ENCODE peak calls at places on chromosome 15, in eight cellular contexts. One of them, this sample, is unnamed.

GRCh38 chr15:70264738-70265465 is 167.2 kb upstream of the TLE3 start:
- DNase-seq in tibial nerve: no peak
- DNase-seq in spleen: peak
- DNase-seq in lower leg skin: no peak
- DNase-seq in HEK293T: no peak
- DNase-seq in mesendoderm: no peak
- DNase-seq in astrocyte: no peak
- DNase-seq in LoVo: no peak
- DNase-seq in this sample: no peak

GRCh38 chr15:74406992-74407705 is 26.6 kb downstream of the SEMA7A start:
- DNase-seq in HEK293T: peak
- DNase-seq in lower leg skin: no peak
- DNase-seq in spleen: no peak
- DNase-seq in mesendoderm: peak
- DNase-seq in LoVo: no peak
- DNase-seq in astrocyte: peak
- DNase-seq in tibial nerve: no peak
- DNase-seq in this sample: peak

GRCh38 chr15:21267686-21268395 is 172.5 kb downstream of the POTEB3 start:
- DNase-seq in lower leg skin: no peak
- DNase-seq in astrocyte: no peak
- DNase-seq in tibial nerve: no peak
- DNase-seq in mesendoderm: no peak
- DNase-seq in spleen: no peak
- DNase-seq in HEK293T: no peak
- DNase-seq in LoVo: no peak
- DNase-seq in this sample: no peak

GRCh38 chr15:28955686-28956421 is 70.1 kb downstream of the APBA2 start:
- DNase-seq in spleen: peak
- DNase-seq in LoVo: no peak
- DNase-seq in lower leg skin: no peak
- DNase-seq in HEK293T: no peak
- DNase-seq in astrocyte: peak
- DNase-seq in mesendoderm: no peak
- DNase-seq in tibial nerve: no peak
- DNase-seq in this sample: no peak

GRCh38 chr15:100201376-100202280 is 140.1 kb downstream of the ADAMTS17 start:
- DNase-seq in HEK293T: peak
- DNase-seq in lower leg skin: no peak
- DNase-seq in tibial nerve: no peak
- DNase-seq in LoVo: no peak
- DNase-seq in mesendoderm: no peak
- DNase-seq in spleen: peak
- DNase-seq in astrocyte: peak
- DNase-seq in this sample: no peak

GRCh38 chr15:53288542-53288941 is 470.9 kb downstream of the WDR72 start:
- DNase-seq in lower leg skin: no peak
- DNase-seq in mesendoderm: no peak
- DNase-seq in astrocyte: no peak
- DNase-seq in LoVo: no peak
- DNase-seq in HEK293T: no peak
- DNase-seq in tibial nerve: no peak
- DNase-seq in spleen: no peak
- DNase-seq in this sample: no peak

GRCh38 chr15:27844018-27844666 is 255.0 kb downstream of the OCA2 start:
- DNase-seq in mesendoderm: no peak
- DNase-seq in HEK293T: no peak
- DNase-seq in LoVo: no peak
- DNase-seq in spleen: no peak
- DNase-seq in astrocyte: peak
- DNase-seq in lower leg skin: no peak
- DNase-seq in tibial nerve: no peak
- DNase-seq in this sample: no peak

GRCh38 chr15:83556754-83557153 is 97.2 kb upstream of the ADAMTSL3 start:
- DNase-seq in mesendoderm: no peak
- DNase-seq in astrocyte: no peak
- DNase-seq in spleen: no peak
- DNase-seq in HEK293T: no peak
- DNase-seq in LoVo: no peak
- DNase-seq in tibial nerve: no peak
- DNase-seq in lower leg skin: no peak
- DNase-seq in this sample: no peak

GRCh38 chr15:69082041-69082502 is 67.6 kb downstream of the NOX5 start:
- DNase-seq in mesendoderm: no peak
- DNase-seq in HEK293T: no peak
- DNase-seq in astrocyte: peak
- DNase-seq in spleen: no peak
- DNase-seq in lower leg skin: peak
- DNase-seq in tibial nerve: peak
- DNase-seq in LoVo: no peak
- DNase-seq in this sample: no peak

GRCh38 chr15:91141102-91141501 is 41.0 kb downstream of the SV2B start:
- DNase-seq in spleen: no peak
- DNase-seq in lower leg skin: no peak
- DNase-seq in tibial nerve: no peak
- DNase-seq in astrocyte: no peak
- DNase-seq in mesendoderm: no peak
- DNase-seq in LoVo: no peak
- DNase-seq in HEK293T: no peak
- DNase-seq in this sample: no peak

GRCh38 chr15:68205949-68206539 is 912 bp upstream of the CALML4 start:
- DNase-seq in HEK293T: no peak
- DNase-seq in spleen: peak
- DNase-seq in lower leg skin: peak
- DNase-seq in tibial nerve: peak
- DNase-seq in LoVo: no peak
- DNase-seq in astrocyte: no peak
- DNase-seq in mesendoderm: peak
- DNase-seq in this sample: peak

GRCh38 chr15:69861331-69862171 is 236.2 kb downstream of the TLE3 start:
- DNase-seq in lower leg skin: no peak
- DNase-seq in spleen: peak
- DNase-seq in tibial nerve: no peak
- DNase-seq in astrocyte: no peak
- DNase-seq in LoVo: no peak
- DNase-seq in mesendoderm: peak
- DNase-seq in HEK293T: no peak
- DNase-seq in this sample: no peak

GRCh38 chr15:65071381-65071811 is 3.6 kb upstream of the RASL12 start:
- DNase-seq in mesendoderm: no peak
- DNase-seq in tibial nerve: no peak
- DNase-seq in astrocyte: no peak
- DNase-seq in LoVo: no peak
- DNase-seq in lower leg skin: no peak
- DNase-seq in HEK293T: no peak
- DNase-seq in spleen: no peak
- DNase-seq in this sample: no peak

GRCh38 chr15:63121382-63122001 is at the start of gene LACTB:
- DNase-seq in HEK293T: peak
- DNase-seq in lower leg skin: peak
- DNase-seq in tibial nerve: peak
- DNase-seq in spleen: peak
- DNase-seq in mesendoderm: peak
- DNase-seq in LoVo: peak
- DNase-seq in astrocyte: peak
- DNase-seq in this sample: peak

GRCh38 chr15:90264649-90265048 is 823 bp upstream of the NGRN start:
- DNase-seq in mesendoderm: no peak
- DNase-seq in lower leg skin: no peak
- DNase-seq in HEK293T: no peak
- DNase-seq in astrocyte: no peak
- DNase-seq in LoVo: peak
- DNase-seq in spleen: peak
- DNase-seq in tibial nerve: no peak
- DNase-seq in this sample: no peak

GRCh38 chr15:28783873-28784272 is 64.6 kb downstream of the GOLGA6L7 start:
- DNase-seq in tibial nerve: no peak
- DNase-seq in lower leg skin: no peak
- DNase-seq in LoVo: no peak
- DNase-seq in HEK293T: no peak
- DNase-seq in astrocyte: no peak
- DNase-seq in spleen: no peak
- DNase-seq in mesendoderm: no peak
- DNase-seq in this sample: no peak

GRCh38 chr15:72285402-72285801 is 13.0 kb upstream of the PARP6 start:
- DNase-seq in lower leg skin: no peak
- DNase-seq in tibial nerve: no peak
- DNase-seq in mesendoderm: peak
- DNase-seq in HEK293T: peak
- DNase-seq in LoVo: no peak
- DNase-seq in astrocyte: no peak
- DNase-seq in spleen: no peak
- DNase-seq in this sample: peak

GRCh38 chr15:22794063-22794462 is 7.6 kb downstream of the NIPA1 start:
- DNase-seq in spleen: no peak
- DNase-seq in astrocyte: no peak
- DNase-seq in tibial nerve: no peak
- DNase-seq in lower leg skin: no peak
- DNase-seq in LoVo: no peak
- DNase-seq in HEK293T: no peak
- DNase-seq in mesendoderm: no peak
- DNase-seq in this sample: no peak

GRCh38 chr15:48510976-48511375 is 134.5 kb downstream of the FBN1 start:
- DNase-seq in tibial nerve: peak
- DNase-seq in mesendoderm: no peak
- DNase-seq in lower leg skin: peak
- DNase-seq in HEK293T: no peak
- DNase-seq in spleen: no peak
- DNase-seq in astrocyte: peak
- DNase-seq in LoVo: no peak
- DNase-seq in this sample: no peak

GRCh38 chr15:53209396-53210042 is 419.4 kb upstream of the ONECUT1 start:
- DNase-seq in spleen: no peak
- DNase-seq in tibial nerve: no peak
- DNase-seq in lower leg skin: no peak
- DNase-seq in LoVo: no peak
- DNase-seq in astrocyte: peak
- DNase-seq in mesendoderm: no peak
- DNase-seq in HEK293T: no peak
- DNase-seq in this sample: no peak

GRCh38 chr15:85009435-85009834 is 27.8 kb downstream of the PDE8A start:
- DNase-seq in HEK293T: no peak
- DNase-seq in LoVo: no peak
- DNase-seq in astrocyte: no peak
- DNase-seq in tibial nerve: no peak
- DNase-seq in lower leg skin: no peak
- DNase-seq in mesendoderm: no peak
- DNase-seq in spleen: no peak
- DNase-seq in this sample: no peak

GRCh38 chr15:64004582-64004981 is 41.7 kb downstream of the DAPK2 start:
- DNase-seq in LoVo: peak
- DNase-seq in lower leg skin: peak
- DNase-seq in spleen: no peak
- DNase-seq in tibial nerve: peak
- DNase-seq in astrocyte: no peak
- DNase-seq in HEK293T: no peak
- DNase-seq in mesendoderm: peak
- DNase-seq in this sample: no peak

GRCh38 chr15:78035319-78035718 is 42.2 kb downstream of the TBC1D2B start:
- DNase-seq in mesendoderm: no peak
- DNase-seq in lower leg skin: no peak
- DNase-seq in spleen: peak
- DNase-seq in astrocyte: peak
- DNase-seq in tibial nerve: no peak
- DNase-seq in HEK293T: no peak
- DNase-seq in LoVo: no peak
- DNase-seq in this sample: no peak

GRCh38 chr15:28961391-28961790 is 75.6 kb downstream of the APBA2 start:
- DNase-seq in spleen: peak
- DNase-seq in HEK293T: no peak
- DNase-seq in astrocyte: no peak
- DNase-seq in tibial nerve: no peak
- DNase-seq in LoVo: no peak
- DNase-seq in lower leg skin: no peak
- DNase-seq in mesendoderm: no peak
- DNase-seq in this sample: peak

GRCh38 chr15:57873564-57874209 is 167.2 kb downstream of the POLR2M start:
- DNase-seq in spleen: no peak
- DNase-seq in lower leg skin: no peak
- DNase-seq in LoVo: no peak
- DNase-seq in HEK293T: no peak
- DNase-seq in astrocyte: peak
- DNase-seq in mesendoderm: no peak
- DNase-seq in tibial nerve: no peak
- DNase-seq in this sample: no peak

GRCh38 chr15:94229591-94230365 is 1.6 kb upstream of the MCTP2 start:
- DNase-seq in LoVo: no peak
- DNase-seq in tibial nerve: no peak
- DNase-seq in lower leg skin: no peak
- DNase-seq in HEK293T: no peak
- DNase-seq in spleen: no peak
- DNase-seq in astrocyte: no peak
- DNase-seq in mesendoderm: no peak
- DNase-seq in this sample: no peak

GRCh38 chr15:31197497-31198414 is 96.2 kb upstream of the TRPM1 start:
- DNase-seq in spleen: peak
- DNase-seq in lower leg skin: no peak
- DNase-seq in tibial nerve: no peak
- DNase-seq in HEK293T: peak
- DNase-seq in LoVo: no peak
- DNase-seq in mesendoderm: peak
- DNase-seq in astrocyte: no peak
- DNase-seq in this sample: peak

GRCh38 chr15:88624156-88624970 is 3.2 kb downstream of the AEN start:
- DNase-seq in HEK293T: peak
- DNase-seq in tibial nerve: no peak
- DNase-seq in LoVo: no peak
- DNase-seq in lower leg skin: no peak
- DNase-seq in astrocyte: no peak
- DNase-seq in mesendoderm: peak
- DNase-seq in spleen: no peak
- DNase-seq in this sample: peak

GRCh38 chr15:28919201-28919627 is 33.4 kb downstream of the APBA2 start:
- DNase-seq in astrocyte: no peak
- DNase-seq in LoVo: peak
- DNase-seq in HEK293T: no peak
- DNase-seq in mesendoderm: peak
- DNase-seq in lower leg skin: no peak
- DNase-seq in tibial nerve: no peak
- DNase-seq in spleen: peak
- DNase-seq in this sample: peak

GRCh38 chr15:33808720-33809119 is 159.6 kb upstream of the CHRM5 start:
- DNase-seq in spleen: no peak
- DNase-seq in mesendoderm: no peak
- DNase-seq in LoVo: no peak
- DNase-seq in lower leg skin: no peak
- DNase-seq in tibial nerve: no peak
- DNase-seq in HEK293T: no peak
- DNase-seq in astrocyte: no peak
- DNase-seq in this sample: no peak

GRCh38 chr15:65980824-65981456 is 111.6 kb downstream of the RAB11A start:
- DNase-seq in mesendoderm: peak
- DNase-seq in astrocyte: peak
- DNase-seq in lower leg skin: peak
- DNase-seq in LoVo: peak
- DNase-seq in tibial nerve: peak
- DNase-seq in HEK293T: peak
- DNase-seq in spleen: no peak
- DNase-seq in this sample: peak

GRCh38 chr15:63476229-63476632 is 28.2 kb upstream of the USP3 start:
- DNase-seq in astrocyte: peak
- DNase-seq in HEK293T: no peak
- DNase-seq in tibial nerve: no peak
- DNase-seq in spleen: no peak
- DNase-seq in lower leg skin: no peak
- DNase-seq in LoVo: no peak
- DNase-seq in mesendoderm: peak
- DNase-seq in this sample: no peak

GRCh38 chr15:71149645-71150557 is 34.6 kb downstream of the THSD4 start:
- DNase-seq in mesendoderm: no peak
- DNase-seq in tibial nerve: no peak
- DNase-seq in lower leg skin: no peak
- DNase-seq in HEK293T: no peak
- DNase-seq in LoVo: no peak
- DNase-seq in spleen: no peak
- DNase-seq in astrocyte: no peak
- DNase-seq in this sample: no peak

GRCh38 chr15:70635895-70636294 is 127.5 kb downstream of the UACA start:
- DNase-seq in mesendoderm: no peak
- DNase-seq in spleen: no peak
- DNase-seq in lower leg skin: no peak
- DNase-seq in HEK293T: no peak
- DNase-seq in astrocyte: no peak
- DNase-seq in LoVo: no peak
- DNase-seq in tibial nerve: no peak
- DNase-seq in this sample: no peak

This sample was measured in GM23338.